ENCODE peak calls at places on chromosomes 7 and 10, in six cellular contexts. One of them, this sample, is unnamed.

GRCh38 chr10:26044123-26044749 is 110.2 kb downstream of the MYO3A start:
- DNase-seq in omental fat pad: no peak
- DNase-seq in AG04449: no peak
- DNase-seq in brain microvascular endothelial cell: no peak
- DNase-seq in choroid plexus epithelial cell: peak; percentile 1
- DNase-seq in nephron progenitor cell: peak; percentile 3
- DNase-seq in this sample: peak; percentile 57

GRCh38 chr7:19117870-19118608 is 603 bp upstream of the TWIST1 start:
- DNase-seq in omental fat pad: no peak
- DNase-seq in AG04449: no peak
- DNase-seq in brain microvascular endothelial cell: peak; percentile 2
- DNase-seq in choroid plexus epithelial cell: peak; percentile 62
- DNase-seq in nephron progenitor cell: peak; percentile 41
- DNase-seq in this sample: no peak

GRCh38 chr10:34045571-34046190 is 711.2 kb upstream of the NRP1 start:
- DNase-seq in omental fat pad: no peak
- DNase-seq in AG04449: no peak
- DNase-seq in brain microvascular endothelial cell: peak; percentile 5
- DNase-seq in choroid plexus epithelial cell: peak; percentile 28
- DNase-seq in nephron progenitor cell: no peak
- DNase-seq in this sample: peak; percentile 6

GRCh38 chr10:32379314-32379949 is 32.5 kb upstream of the EPC1 start:
- DNase-seq in omental fat pad: no peak
- DNase-seq in AG04449: no peak
- DNase-seq in brain microvascular endothelial cell: peak; percentile 59
- DNase-seq in choroid plexus epithelial cell: peak; percentile 79
- DNase-seq in nephron progenitor cell: peak; percentile 13
- DNase-seq in this sample: no peak

GRCh38 chr7:47361229-47361628 is 220.7 kb downstream of the TNS3 start:
- DNase-seq in omental fat pad: no peak
- DNase-seq in AG04449: no peak
- DNase-seq in brain microvascular endothelial cell: no peak
- DNase-seq in choroid plexus epithelial cell: no peak
- DNase-seq in nephron progenitor cell: no peak
- DNase-seq in this sample: no peak

GRCh38 chr10:122955892-122956291 is 1.9 kb upstream of the C10orf88 start:
- DNase-seq in omental fat pad: no peak
- DNase-seq in AG04449: no peak
- DNase-seq in brain microvascular endothelial cell: no peak
- DNase-seq in choroid plexus epithelial cell: no peak
- DNase-seq in nephron progenitor cell: no peak
- DNase-seq in this sample: no peak

GRCh38 chr7:150612925-150613324 is 19.3 kb downstream of the GIMAP6 start:
- DNase-seq in omental fat pad: no peak
- DNase-seq in AG04449: no peak
- DNase-seq in brain microvascular endothelial cell: no peak
- DNase-seq in choroid plexus epithelial cell: no peak
- DNase-seq in nephron progenitor cell: no peak
- DNase-seq in this sample: no peak

GRCh38 chr10:7409732-7410168 is 1.1 kb downstream of the SFMBT2 start:
- DNase-seq in omental fat pad: no peak
- DNase-seq in AG04449: no peak
- DNase-seq in brain microvascular endothelial cell: no peak
- DNase-seq in choroid plexus epithelial cell: no peak
- DNase-seq in nephron progenitor cell: peak; percentile 28
- DNase-seq in this sample: no peak

GRCh38 chr7:72176875-72177274 is 235.3 kb downstream of the CALN1 start:
- DNase-seq in omental fat pad: no peak
- DNase-seq in AG04449: no peak
- DNase-seq in brain microvascular endothelial cell: no peak
- DNase-seq in choroid plexus epithelial cell: no peak
- DNase-seq in nephron progenitor cell: no peak
- DNase-seq in this sample: no peak

GRCh38 chr10:70940834-70941568 is 52.6 kb upstream of the PCBD1 start:
- DNase-seq in omental fat pad: no peak
- DNase-seq in AG04449: no peak
- DNase-seq in brain microvascular endothelial cell: peak; percentile 13
- DNase-seq in choroid plexus epithelial cell: peak; percentile 61
- DNase-seq in nephron progenitor cell: no peak
- DNase-seq in this sample: no peak

GRCh38 chr7:1042161-1042833 is 2.0 kb upstream of the GPR146 start:
- DNase-seq in omental fat pad: no peak
- DNase-seq in AG04449: no peak
- DNase-seq in brain microvascular endothelial cell: no peak
- DNase-seq in choroid plexus epithelial cell: no peak
- DNase-seq in nephron progenitor cell: no peak
- DNase-seq in this sample: no peak

GRCh38 chr7:100394077-100394476 is 20.8 kb downstream of the PILRA start:
- DNase-seq in omental fat pad: no peak
- DNase-seq in AG04449: no peak
- DNase-seq in brain microvascular endothelial cell: no peak
- DNase-seq in choroid plexus epithelial cell: no peak
- DNase-seq in nephron progenitor cell: no peak
- DNase-seq in this sample: no peak

GRCh38 chr7:78020874-78021249 is 222.3 kb downstream of the PHTF2 start:
- DNase-seq in omental fat pad: no peak
- DNase-seq in AG04449: no peak
- DNase-seq in brain microvascular endothelial cell: no peak
- DNase-seq in choroid plexus epithelial cell: peak; percentile 6
- DNase-seq in nephron progenitor cell: no peak
- DNase-seq in this sample: no peak

GRCh38 chr7:107783648-107784047 is 19.4 kb downstream of the SLC26A3 start:
- DNase-seq in omental fat pad: no peak
- DNase-seq in AG04449: no peak
- DNase-seq in brain microvascular endothelial cell: no peak
- DNase-seq in choroid plexus epithelial cell: no peak
- DNase-seq in nephron progenitor cell: no peak
- DNase-seq in this sample: no peak

GRCh38 chr7:154204046-154204445 is 151.8 kb downstream of the DPP6 start:
- DNase-seq in omental fat pad: no peak
- DNase-seq in AG04449: no peak
- DNase-seq in brain microvascular endothelial cell: no peak
- DNase-seq in choroid plexus epithelial cell: no peak
- DNase-seq in nephron progenitor cell: no peak
- DNase-seq in this sample: no peak

GRCh38 chr7:101519324-101520017 is 109.6 kb downstream of the MYL10 start:
- DNase-seq in omental fat pad: no peak
- DNase-seq in AG04449: peak; percentile 29
- DNase-seq in brain microvascular endothelial cell: peak; percentile 11
- DNase-seq in choroid plexus epithelial cell: peak; percentile 30
- DNase-seq in nephron progenitor cell: peak; percentile 18
- DNase-seq in this sample: no peak

GRCh38 chr10:30529373-30529998 is 95.5 kb downstream of the MAP3K8 start:
- DNase-seq in omental fat pad: no peak
- DNase-seq in AG04449: no peak
- DNase-seq in brain microvascular endothelial cell: no peak
- DNase-seq in choroid plexus epithelial cell: no peak
- DNase-seq in nephron progenitor cell: no peak
- DNase-seq in this sample: no peak

GRCh38 chr7:38744746-38745145 is 113.6 kb upstream of the AMPH start:
- DNase-seq in omental fat pad: no peak
- DNase-seq in AG04449: peak; percentile 28
- DNase-seq in brain microvascular endothelial cell: peak; percentile 78
- DNase-seq in choroid plexus epithelial cell: peak; percentile 71
- DNase-seq in nephron progenitor cell: no peak
- DNase-seq in this sample: no peak

GRCh38 chr7:28954446-28954845 is 3.7 kb downstream of the TRIL start:
- DNase-seq in omental fat pad: no peak
- DNase-seq in AG04449: no peak
- DNase-seq in brain microvascular endothelial cell: no peak
- DNase-seq in choroid plexus epithelial cell: no peak
- DNase-seq in nephron progenitor cell: no peak
- DNase-seq in this sample: no peak

GRCh38 chr7:109967401-109967800 is 1123.5 kb upstream of the LRRN3 start:
- DNase-seq in omental fat pad: no peak
- DNase-seq in AG04449: no peak
- DNase-seq in brain microvascular endothelial cell: no peak
- DNase-seq in choroid plexus epithelial cell: no peak
- DNase-seq in nephron progenitor cell: no peak
- DNase-seq in this sample: no peak

GRCh38 chr10:24642921-24643678 is 80.6 kb downstream of the ARHGAP21 start:
- DNase-seq in omental fat pad: no peak
- DNase-seq in AG04449: peak; percentile 59
- DNase-seq in brain microvascular endothelial cell: peak; percentile 74
- DNase-seq in choroid plexus epithelial cell: peak; percentile 90
- DNase-seq in nephron progenitor cell: no peak
- DNase-seq in this sample: peak; percentile 45

GRCh38 chr7:13189712-13190111 is 502.3 kb downstream of the ARL4A start:
- DNase-seq in omental fat pad: no peak
- DNase-seq in AG04449: no peak
- DNase-seq in brain microvascular endothelial cell: no peak
- DNase-seq in choroid plexus epithelial cell: no peak
- DNase-seq in nephron progenitor cell: no peak
- DNase-seq in this sample: no peak

GRCh38 chr10:83252169-83252568 is 887.1 kb upstream of the GHITM start:
- DNase-seq in omental fat pad: no peak
- DNase-seq in AG04449: no peak
- DNase-seq in brain microvascular endothelial cell: no peak
- DNase-seq in choroid plexus epithelial cell: no peak
- DNase-seq in nephron progenitor cell: no peak
- DNase-seq in this sample: no peak

GRCh38 chr10:22252286-22252800 is 34.5 kb upstream of the EBLN1 start:
- DNase-seq in omental fat pad: no peak
- DNase-seq in AG04449: no peak
- DNase-seq in brain microvascular endothelial cell: no peak
- DNase-seq in choroid plexus epithelial cell: peak; percentile 54
- DNase-seq in nephron progenitor cell: peak; percentile 50
- DNase-seq in this sample: no peak

GRCh38 chr10:94293344-94293743 is 69.4 kb downstream of the NOC3L start:
- DNase-seq in omental fat pad: no peak
- DNase-seq in AG04449: no peak
- DNase-seq in brain microvascular endothelial cell: no peak
- DNase-seq in choroid plexus epithelial cell: no peak
- DNase-seq in nephron progenitor cell: no peak
- DNase-seq in this sample: no peak

GRCh38 chr10:6009159-6009558 is 31.8 kb upstream of the IL15RA start:
- DNase-seq in omental fat pad: no peak
- DNase-seq in AG04449: no peak
- DNase-seq in brain microvascular endothelial cell: peak; percentile 50
- DNase-seq in choroid plexus epithelial cell: peak; percentile 83
- DNase-seq in nephron progenitor cell: no peak
- DNase-seq in this sample: no peak

GRCh38 chr7:31384461-31384860 is 43.9 kb upstream of the NEUROD6 start:
- DNase-seq in omental fat pad: no peak
- DNase-seq in AG04449: no peak
- DNase-seq in brain microvascular endothelial cell: no peak
- DNase-seq in choroid plexus epithelial cell: no peak
- DNase-seq in nephron progenitor cell: no peak
- DNase-seq in this sample: no peak

GRCh38 chr10:3119796-3120459 is 52.6 kb downstream of the PFKP start:
- DNase-seq in omental fat pad: no peak
- DNase-seq in AG04449: no peak
- DNase-seq in brain microvascular endothelial cell: no peak
- DNase-seq in choroid plexus epithelial cell: peak; percentile 47
- DNase-seq in nephron progenitor cell: no peak
- DNase-seq in this sample: no peak

GRCh38 chr7:159033956-159034938 is 110.4 kb downstream of the VIPR2 start:
- DNase-seq in omental fat pad: no peak
- DNase-seq in AG04449: no peak
- DNase-seq in brain microvascular endothelial cell: no peak
- DNase-seq in choroid plexus epithelial cell: no peak
- DNase-seq in nephron progenitor cell: no peak
- DNase-seq in this sample: no peak

DNA sequence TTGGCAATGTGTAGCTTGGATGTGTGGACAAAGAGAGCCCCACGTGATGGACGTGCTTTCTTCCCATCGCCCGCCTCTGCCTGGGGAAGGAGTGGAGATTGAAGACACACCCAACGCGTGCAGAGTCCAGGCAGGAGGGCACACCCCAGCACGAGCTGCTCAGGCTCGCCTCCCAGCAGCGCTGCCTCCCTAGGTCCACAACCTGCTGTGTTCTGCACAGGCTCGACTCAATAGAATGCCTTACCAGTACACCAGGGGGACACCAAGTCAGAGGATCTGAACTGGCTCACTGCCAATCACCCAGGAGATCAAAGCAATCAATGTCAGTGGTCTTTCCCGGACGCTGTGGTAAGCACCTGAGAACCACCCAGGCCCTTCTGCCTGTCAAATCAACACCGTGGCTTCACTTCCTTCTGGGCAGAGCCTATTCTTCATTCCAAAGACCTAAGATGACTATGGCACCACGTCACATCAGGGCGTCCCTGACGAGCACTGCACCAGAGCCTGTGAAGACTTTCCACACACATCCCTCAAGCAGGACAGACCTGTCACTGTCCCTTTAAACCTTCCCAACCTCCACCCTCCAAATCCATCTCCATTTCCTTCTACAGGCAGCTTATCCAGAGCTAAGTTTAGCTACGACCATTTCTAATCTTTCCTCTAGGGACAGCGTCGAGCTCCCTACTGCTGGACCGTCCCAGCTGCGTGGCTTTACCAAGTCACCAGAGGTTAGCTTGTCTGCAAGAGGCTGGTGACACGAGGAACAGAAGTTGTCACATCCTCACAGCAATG is 72.3 kb downstream of the AMZ1 start:
- DNase-seq in omental fat pad: no peak
- DNase-seq in AG04449: no peak
- DNase-seq in brain microvascular endothelial cell: peak; percentile 53
- DNase-seq in choroid plexus epithelial cell: peak; percentile 52
- DNase-seq in nephron progenitor cell: no peak
- DNase-seq in this sample: no peak
- TF ChIP-seq CTCF in omental fat pad: no peak
- TF ChIP-seq CTCF in AG04449: peak; percentile 56
- TF ChIP-seq CTCF in brain microvascular endothelial cell: peak; percentile 67
- TF ChIP-seq CTCF in choroid plexus epithelial cell: peak; percentile 60
- TF ChIP-seq CTCF in nephron progenitor cell: peak; percentile 41
- TF ChIP-seq CTCF in this sample: peak; percentile 59

GRCh38 chr7:84100866-84101265 is 93.7 kb downstream of the SEMA3A start:
- DNase-seq in omental fat pad: no peak
- DNase-seq in AG04449: no peak
- DNase-seq in brain microvascular endothelial cell: peak; percentile 37
- DNase-seq in choroid plexus epithelial cell: peak; percentile 64
- DNase-seq in nephron progenitor cell: no peak
- DNase-seq in this sample: no peak
- TF ChIP-seq CTCF in omental fat pad: no peak
- TF ChIP-seq CTCF in AG04449: peak; percentile 9
- TF ChIP-seq CTCF in brain microvascular endothelial cell: peak; percentile 42
- TF ChIP-seq CTCF in choroid plexus epithelial cell: peak; percentile 39
- TF ChIP-seq CTCF in nephron progenitor cell: no peak
- TF ChIP-seq CTCF in this sample: peak; percentile 26

DNA sequence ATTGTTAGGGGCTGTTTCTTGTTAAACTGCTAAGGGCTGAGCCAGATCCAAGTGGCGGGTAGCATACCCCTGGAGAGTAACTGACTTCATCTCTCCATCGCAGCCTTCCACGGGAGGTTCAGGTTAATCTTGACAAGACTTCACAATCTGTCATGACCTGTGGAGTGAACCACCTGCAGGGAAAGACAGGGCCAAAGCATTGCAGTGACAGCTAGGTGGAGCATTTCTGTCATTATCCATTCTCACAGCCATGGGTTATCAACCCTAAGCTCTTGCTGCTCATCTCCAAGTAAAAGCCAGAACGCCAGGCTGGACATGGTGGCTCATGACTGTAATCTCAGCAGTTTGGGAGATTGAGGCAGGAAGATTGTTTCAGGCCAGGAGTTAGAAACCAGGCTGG is 17.2 kb downstream of the ABCC2 start:
- DNase-seq in omental fat pad: no peak
- DNase-seq in AG04449: no peak
- DNase-seq in brain microvascular endothelial cell: no peak
- DNase-seq in choroid plexus epithelial cell: no peak
- DNase-seq in nephron progenitor cell: no peak
- DNase-seq in this sample: no peak
- TF ChIP-seq CTCF in omental fat pad: no peak
- TF ChIP-seq CTCF in AG04449: no peak
- TF ChIP-seq CTCF in brain microvascular endothelial cell: no peak
- TF ChIP-seq CTCF in choroid plexus epithelial cell: no peak
- TF ChIP-seq CTCF in nephron progenitor cell: no peak
- TF ChIP-seq CTCF in this sample: no peak

GRCh38 chr10:62130948-62131347 is 137.7 kb downstream of the RTKN2 start:
- DNase-seq in omental fat pad: no peak
- DNase-seq in AG04449: peak; percentile 74
- DNase-seq in brain microvascular endothelial cell: peak; percentile 94
- DNase-seq in choroid plexus epithelial cell: peak; percentile 87
- DNase-seq in nephron progenitor cell: no peak
- DNase-seq in this sample: peak; percentile 48
- TF ChIP-seq CTCF in omental fat pad: no peak
- TF ChIP-seq CTCF in AG04449: no peak
- TF ChIP-seq CTCF in brain microvascular endothelial cell: no peak
- TF ChIP-seq CTCF in choroid plexus epithelial cell: no peak
- TF ChIP-seq CTCF in nephron progenitor cell: no peak
- TF ChIP-seq CTCF in this sample: no peak

This sample was measured in retinal pigment epithelial cell.